ENCODE peak calls at places on chromosomes 13 and 19, in seven cellular contexts. Y, B, M, W, N, H and K are unnamed samples.
A peak's percentile ranks its signal among the peaks of the same experiment; 100 is the strongest.

GRCh38 chr19:18290250-18291018 is 9.0 kb upstream of the JUND start:
- DNase-seq in W (peak; percentile 79), B (peak; percentile 32), M (no peak), H (no peak), Y (no peak), N (peak; percentile 93), K (peak; percentile 82)

GRCh38 chr13:71320452-71320851 is 546.6 kb downstream of the DACH1 start:
- DNase-seq in Y (no peak), H (no peak), B (no peak), W (peak; percentile 51), M (peak; percentile 29), N (no peak), K (no peak)

GRCh38 chr13:32011971-32012370 is 19.6 kb upstream of the FRY start:
- DNase-seq in N (no peak), B (no peak), M (no peak), H (no peak), Y (no peak), W (no peak), K (no peak)

GRCh38 chr19:12544401-12544876 is 6.8 kb downstream of the ZNF564 start:
- DNase-seq in W (no peak), B (no peak), N (no peak), Y (no peak), H (no peak), M (no peak), K (no peak)

GRCh38 chr13:26163812-26164211 is 58.3 kb downstream of the RNF6 start:
- DNase-seq in B (no peak), N (no peak), M (no peak), W (no peak), H (no peak), Y (no peak), K (no peak)

GRCh38 chr13:41222259-41222852 is 28.0 kb upstream of the KBTBD7 start:
- DNase-seq in B (no peak), M (peak; percentile 49), H (peak; percentile 22), N (peak; percentile 67), Y (no peak), W (peak; percentile 68), K (no peak)

GRCh38 chr19:48390188-48391099 is 907 bp downstream of the KDELR1 start:
- DNase-seq in Y (peak; percentile 77), N (peak; percentile 62), H (no peak), B (peak; percentile 64), W (peak; percentile 72), M (peak; percentile 59), K (peak; percentile 71)

GRCh38 chr19:14494910-14495677 is 833 bp downstream of the GIPC1 start:
- DNase-seq in W (no peak), Y (no peak), B (no peak), M (peak; percentile 46), N (no peak), H (no peak), K (no peak)

GRCh38 chr19:15810335-15810734 is 5.1 kb downstream of the OR10H1 start:
- DNase-seq in W (peak; percentile 15), M (no peak), N (no peak), H (no peak), B (no peak), Y (no peak), K (no peak)

GRCh38 chr19:54133312-54133956 is 4.1 kb upstream of the CNOT3 start:
- DNase-seq in H (peak; percentile 35), B (no peak), N (no peak), M (peak; percentile 46), Y (no peak), W (peak; percentile 34), K (no peak)

GRCh38 chr19:46674416-46675178 is 13.6 kb upstream of the DACT3 start:
- DNase-seq in Y (no peak), H (no peak), M (peak; percentile 31), W (no peak), B (no peak), N (no peak), K (no peak)

GRCh38 chr19:52297601-52298358 is 811 bp downstream of the ZNF480 start:
- DNase-seq in W (peak; percentile 49), Y (no peak), M (no peak), B (no peak), H (no peak), N (no peak), K (no peak)

GRCh38 chr13:32105653-32106313 is 74.2 kb downstream of the FRY start:
- DNase-seq in N (no peak), W (no peak), Y (no peak), M (no peak), B (no peak), H (no peak), K (no peak)

GRCh38 chr13:105735269-105735668 is 800.2 kb downstream of the EFNB2 start:
- DNase-seq in N (no peak), H (no peak), M (no peak), W (no peak), Y (no peak), B (no peak), K (no peak)

GRCh38 chr19:36014029-36014924 is at the start of gene ALKBH6:
- DNase-seq in Y (peak; percentile 100), B (peak; percentile 100), N (peak; percentile 100), H (peak; percentile 96), M (peak; percentile 100), W (peak; percentile 100), K (peak; percentile 100)

GRCh38 chr19:54287456-54287855 is 6.5 kb upstream of the LILRB2 start:
- DNase-seq in H (no peak), N (no peak), W (no peak), M (no peak), Y (no peak), B (no peak), K (no peak)

GRCh38 chr19:932647-933552 is 7.1 kb downstream of the ARID3A start:
- DNase-seq in N (peak; percentile 19), Y (peak; percentile 75), H (peak; percentile 70), B (peak; percentile 84), W (peak; percentile 67), M (no peak), K (peak; percentile 57)

GRCh38 chr19:43572172-43572588 is 3.1 kb downstream of the XRCC1 start:
- DNase-seq in B (no peak), W (no peak), M (peak; percentile 44), Y (no peak), N (no peak), H (no peak), K (no peak)

GRCh38 chr19:35642798-35643254 is 1.3 kb downstream of the ETV2 start:
- DNase-seq in W (no peak), M (no peak), B (no peak), H (no peak), N (no peak), Y (no peak), K (peak; percentile 40)

GRCh38 chr19:19356901-19357566 is 36.4 kb downstream of the MAU2 start:
- DNase-seq in W (no peak), H (no peak), M (no peak), B (no peak), Y (no peak), N (no peak), K (no peak)

GRCh38 chr19:31461814-31462539 is 112.7 kb upstream of the TSHZ3 start:
- DNase-seq in W (no peak), M (no peak), N (no peak), Y (no peak), B (no peak), H (no peak), K (no peak)

GRCh38 chr13:79385694-79386093 is 20.4 kb downstream of the RBM26 start:
- DNase-seq in H (no peak), N (peak; percentile 44), B (no peak), Y (no peak), M (no peak), W (peak; percentile 30), K (no peak)

GRCh38 chr19:4556574-4557185 is 2.8 kb downstream of the SEMA6B start:
- DNase-seq in H (no peak), B (no peak), W (peak; percentile 14), Y (no peak), M (peak; percentile 12), N (no peak), K (no peak)

GRCh38 chr13:109815651-109816050 is 29.3 kb upstream of the IRS2 start:
- DNase-seq in B (no peak), N (no peak), H (no peak), W (no peak), M (no peak), Y (no peak), K (no peak)

GRCh38 chr19:45778010-45778671 is 4.1 kb downstream of the DMPK start:
- DNase-seq in W (no peak), N (no peak), B (no peak), Y (no peak), M (no peak), H (no peak), K (peak; percentile 63)

GRCh38 chr19:16660763-16661479 is at the start of gene TMEM38A:
- DNase-seq in H (no peak), Y (peak; percentile 65), M (peak; percentile 79), W (no peak), N (peak; percentile 30), B (peak; percentile 62), K (peak; percentile 88)

GRCh38 chr19:4742717-4743646 is 19.3 kb upstream of the DPP9 start:
- DNase-seq in M (peak; percentile 58), W (no peak), N (no peak), H (no peak), B (no peak), Y (no peak), K (no peak)

GRCh38 chr13:82772802-82773201 is 1109.5 kb downstream of the SLITRK1 start:
- DNase-seq in W (no peak), B (no peak), H (peak; percentile 4), Y (no peak), M (no peak), N (no peak), K (no peak)